ENCODE peak calls at places on chromosomes 3 and 15, in seven cellular contexts. M is fibroblast of mammary gland; F is Panc1; J is CD8-positive, alpha-beta T cell; N is heart left ventricle; P is HL-60; E is right atrium auricular region. W is an unnamed sample.

GRCh38 chr15:97745481-97746071 is 214.9 kb upstream of the ARRDC4 start:
- DNase-seq in F (no peak), N (no peak), M (peak), E (no peak), J (no peak), P (peak), W (peak)

GRCh38 chr15:42508263-42508690 is 12.8 kb downstream of the SNAP23 start:
- DNase-seq in E (peak), P (no peak), M (peak), J (no peak), N (no peak), F (no peak), W (no peak)

GRCh38 chr15:91706366-91707032 is 147.0 kb upstream of the SLCO3A1 start:
- DNase-seq in J (peak), N (peak), M (peak), F (peak), P (peak), E (peak), W (peak)

GRCh38 chr3:188956839-188957489 is 214.8 kb upstream of the TPRG1 start:
- DNase-seq in M (peak), P (peak), N (no peak), F (peak), E (no peak), J (no peak), W (peak)

GRCh38 chr3:69094467-69095205 is 9.9 kb downstream of the ARL6IP5 start:
- DNase-seq in P (peak), F (no peak), N (no peak), E (no peak), J (no peak), M (peak), W (no peak)

GRCh38 chr3:78322780-78323179 is 1282.9 kb downstream of the ROBO2 start:
- DNase-seq in E (no peak), J (no peak), F (no peak), M (no peak), N (no peak), P (no peak), W (no peak)

GRCh38 chr15:62749445-62749844 is 293.1 kb upstream of the TPM1 start:
- DNase-seq in M (no peak), P (no peak), E (no peak), F (no peak), J (no peak), N (no peak), W (no peak)

GRCh38 chr3:99365396-99365795 is 273.0 kb upstream of the COL8A1 start:
- DNase-seq in M (peak), P (no peak), F (no peak), J (no peak), N (no peak), E (no peak), W (no peak)

GRCh38 chr3:149977391-149977790 is 6.7 kb upstream of the PFN2 start:
- DNase-seq in P (no peak), E (no peak), N (no peak), F (no peak), M (no peak), J (no peak), W (no peak)

GRCh38 chr3:131840151-131840797 is 194.5 kb downstream of the CPNE4 start:
- DNase-seq in P (no peak), F (no peak), N (no peak), M (peak), E (no peak), J (no peak), W (no peak)

GRCh38 chr3:122957707-122958210 is 69.8 kb downstream of the SEMA5B start:
- DNase-seq in N (peak), P (no peak), M (peak), F (no peak), E (no peak), J (no peak), W (no peak)

GRCh38 chr15:99430881-99431401 is 134.8 kb upstream of the MEF2A start:
- DNase-seq in F (no peak), E (no peak), J (no peak), N (no peak), M (no peak), P (no peak), W (no peak)

GRCh38 chr15:99431661-99432091 is 134.1 kb upstream of the MEF2A start:
- DNase-seq in P (no peak), F (no peak), N (no peak), M (no peak), J (no peak), E (no peak), W (no peak)

GRCh38 chr15:99427210-99427609 is 138.6 kb upstream of the MEF2A start:
- DNase-seq in P (no peak), J (no peak), N (no peak), E (no peak), M (no peak), F (no peak), W (no peak)

GRCh38 chr15:99427668-99428361 is 138.0 kb upstream of the MEF2A start:
- DNase-seq in E (no peak), J (no peak), F (no peak), N (no peak), M (no peak), P (no peak), W (no peak)

GRCh38 chr15:99429681-99430081 is 136.1 kb upstream of the MEF2A start:
- DNase-seq in F (no peak), N (no peak), M (no peak), J (no peak), P (no peak), E (no peak), W (no peak)
- H3K4me3 ChIP-seq in F (no peak), N (no peak), M (no peak), J (no peak), P (no peak), E (no peak), W (no peak)

GRCh38 chr3:14602804-14603644 is 48.5 kb upstream of the CCDC174 start:
- DNase-seq in F (no peak), N (no peak), E (no peak), M (no peak), J (no peak), P (no peak), W (peak)

GRCh38 chr3:14600075-14600474 is 51.5 kb upstream of the CCDC174 start:
- DNase-seq in N (no peak), F (no peak), E (no peak), J (no peak), P (no peak), M (no peak), W (no peak)

GRCh38 chr3:14601692-14602005 is 49.9 kb upstream of the CCDC174 start:
- DNase-seq in P (no peak), M (no peak), N (no peak), F (no peak), J (no peak), E (no peak), W (no peak)

GRCh38 chr3:14600856-14601610 is 50.5 kb upstream of the CCDC174 start:
- DNase-seq in E (no peak), F (no peak), M (no peak), P (no peak), N (no peak), J (no peak), W (no peak)

DNA sequence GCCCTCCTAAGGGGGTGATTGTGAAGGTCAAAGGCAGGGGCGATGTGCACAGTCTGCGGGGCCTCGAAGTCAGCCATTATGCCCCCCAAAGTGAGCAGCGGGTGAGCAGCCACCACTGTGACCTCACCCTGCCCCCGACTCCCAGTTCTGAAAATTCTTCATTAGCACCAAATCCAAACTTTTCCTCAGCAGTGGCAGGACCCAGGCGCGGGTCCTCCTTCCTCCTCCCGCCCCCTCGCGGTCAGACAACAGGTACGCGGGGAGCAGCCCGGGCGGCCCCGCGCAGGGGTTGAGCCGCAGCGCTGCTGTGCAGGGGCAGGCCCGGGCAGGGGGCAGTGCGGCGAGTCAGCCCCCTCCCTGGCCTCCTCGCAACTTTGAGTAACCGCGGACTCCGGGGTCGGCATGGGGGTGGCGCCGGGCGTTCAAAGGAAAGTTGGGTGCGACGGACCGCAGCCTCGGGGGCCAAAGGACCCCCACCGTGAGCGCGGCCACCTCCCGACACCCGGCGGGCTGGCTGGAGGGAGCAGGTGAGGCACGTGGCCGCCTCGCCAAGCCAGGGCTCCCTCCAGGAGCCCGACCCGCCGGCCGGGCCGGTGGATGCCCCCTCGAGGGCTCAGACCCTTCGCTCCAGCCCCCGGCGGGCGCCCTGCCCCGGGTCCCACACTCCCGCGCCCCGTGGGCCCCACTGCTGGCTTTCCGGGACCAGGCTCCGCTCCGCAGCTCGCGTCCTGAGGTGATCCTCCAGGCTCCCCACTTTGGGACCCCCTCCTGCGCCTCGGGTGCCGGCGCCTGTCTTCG is 49.4 kb upstream of the CCDC174 start:
- DNase-seq in P (no peak), F (no peak), J (no peak), N (no peak), E (no peak), M (no peak), W (no peak)
- H3K4me3 ChIP-seq in P (no peak), F (peak), J (no peak), N (peak), E (peak), M (no peak), W (no peak)

DNA sequence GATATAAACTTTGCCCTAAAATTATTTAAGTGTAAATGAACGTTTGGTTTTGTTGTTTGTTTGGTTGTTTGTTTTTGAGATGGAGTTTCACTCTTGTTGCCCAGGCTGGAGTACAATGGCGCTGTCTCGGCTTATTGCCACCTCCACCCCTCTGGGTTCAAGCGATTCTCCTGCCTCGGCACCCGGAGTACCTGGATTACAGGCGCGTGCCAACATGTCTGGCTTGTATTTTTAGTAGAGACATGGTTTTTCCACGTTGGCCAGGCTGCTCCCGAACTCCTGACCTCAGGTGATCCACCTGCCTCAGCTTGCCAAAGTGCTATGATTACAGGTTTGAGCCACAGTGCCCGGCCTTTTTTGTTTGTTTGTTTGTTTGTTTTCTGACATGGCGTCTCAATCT is 87.9 kb upstream of the CHD2 start:
- DNase-seq in N (no peak), J (no peak), F (no peak), P (no peak), E (no peak), M (no peak), W (peak)
- H3K4me3 ChIP-seq in N (peak), J (no peak), F (peak), P (no peak), E (no peak), M (no peak), W (no peak)

DNA sequence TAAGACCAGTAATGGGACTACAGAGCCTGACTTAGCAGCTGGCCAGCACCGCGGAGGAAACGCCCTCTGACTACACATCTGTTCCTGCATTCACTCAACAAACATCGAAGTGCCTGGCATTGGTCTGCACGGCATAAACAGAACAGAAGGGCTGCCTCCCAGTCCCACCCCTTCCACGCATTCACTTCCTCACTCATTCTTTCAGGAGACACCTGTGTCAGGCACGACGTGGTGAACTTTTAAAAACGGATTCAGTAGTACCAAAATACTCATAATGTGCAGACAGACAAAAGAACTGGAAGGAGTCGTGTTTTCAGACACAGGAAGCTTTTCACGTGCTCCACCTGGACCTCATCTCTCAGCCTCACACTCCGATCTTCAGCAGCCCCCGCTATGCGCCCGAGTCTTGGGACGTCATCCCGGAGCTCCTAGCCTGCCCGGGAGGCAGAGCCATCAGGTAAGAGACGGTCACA is 123.3 kb downstream of the XXYLT1 start:
- DNase-seq in M (peak), J (no peak), E (no peak), P (no peak), N (peak), F (peak), W (peak)
- H3K4me3 ChIP-seq in M (no peak), J (peak), E (no peak), P (no peak), N (peak), F (peak), W (no peak)

DNA sequence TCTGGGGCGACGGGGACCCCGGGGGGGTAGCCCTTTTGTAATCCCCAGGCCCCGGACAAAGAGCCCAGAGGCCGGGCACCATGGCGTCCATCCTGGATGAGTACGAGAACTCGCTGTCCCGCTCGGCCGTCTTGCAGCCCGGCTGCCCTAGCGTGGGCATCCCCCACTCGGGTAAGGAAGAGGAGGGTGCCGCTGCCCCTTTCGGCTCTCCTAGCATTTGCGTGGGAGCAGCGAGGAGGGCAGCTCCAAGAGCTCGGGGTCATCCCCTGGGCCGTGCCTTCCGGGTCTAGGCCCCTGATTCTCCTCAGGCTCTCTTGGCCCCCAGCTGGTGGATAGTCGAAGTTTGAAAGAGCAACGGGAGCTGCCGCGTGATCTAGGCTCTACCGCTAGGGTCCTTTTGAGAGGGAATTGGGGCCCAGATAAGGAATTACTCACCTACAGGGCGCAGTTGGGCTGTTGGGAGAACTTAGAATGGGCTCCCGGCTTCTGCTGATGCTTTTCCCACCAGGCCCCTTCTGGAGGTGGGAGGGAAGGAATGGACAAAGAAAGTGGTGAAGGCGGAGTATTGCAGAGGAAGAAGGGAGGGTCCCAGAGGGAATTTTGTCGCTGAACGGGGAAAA is 549 bp downstream of the VPS18 start:
- DNase-seq in F (no peak), P (peak), N (peak), J (peak), E (peak), M (peak), W (peak)
- H3K4me3 ChIP-seq in F (peak), P (peak), N (peak), J (peak), E (peak), M (peak), W (peak)

GRCh38 chr3:139534444-139534812 is 5.1 kb downstream of the RBP1 start:
- DNase-seq in E (no peak), J (no peak), M (peak), P (no peak), F (no peak), N (no peak), W (no peak)
- H3K4me3 ChIP-seq in E (no peak), J (no peak), M (no peak), P (no peak), F (no peak), N (no peak), W (no peak)

DNA sequence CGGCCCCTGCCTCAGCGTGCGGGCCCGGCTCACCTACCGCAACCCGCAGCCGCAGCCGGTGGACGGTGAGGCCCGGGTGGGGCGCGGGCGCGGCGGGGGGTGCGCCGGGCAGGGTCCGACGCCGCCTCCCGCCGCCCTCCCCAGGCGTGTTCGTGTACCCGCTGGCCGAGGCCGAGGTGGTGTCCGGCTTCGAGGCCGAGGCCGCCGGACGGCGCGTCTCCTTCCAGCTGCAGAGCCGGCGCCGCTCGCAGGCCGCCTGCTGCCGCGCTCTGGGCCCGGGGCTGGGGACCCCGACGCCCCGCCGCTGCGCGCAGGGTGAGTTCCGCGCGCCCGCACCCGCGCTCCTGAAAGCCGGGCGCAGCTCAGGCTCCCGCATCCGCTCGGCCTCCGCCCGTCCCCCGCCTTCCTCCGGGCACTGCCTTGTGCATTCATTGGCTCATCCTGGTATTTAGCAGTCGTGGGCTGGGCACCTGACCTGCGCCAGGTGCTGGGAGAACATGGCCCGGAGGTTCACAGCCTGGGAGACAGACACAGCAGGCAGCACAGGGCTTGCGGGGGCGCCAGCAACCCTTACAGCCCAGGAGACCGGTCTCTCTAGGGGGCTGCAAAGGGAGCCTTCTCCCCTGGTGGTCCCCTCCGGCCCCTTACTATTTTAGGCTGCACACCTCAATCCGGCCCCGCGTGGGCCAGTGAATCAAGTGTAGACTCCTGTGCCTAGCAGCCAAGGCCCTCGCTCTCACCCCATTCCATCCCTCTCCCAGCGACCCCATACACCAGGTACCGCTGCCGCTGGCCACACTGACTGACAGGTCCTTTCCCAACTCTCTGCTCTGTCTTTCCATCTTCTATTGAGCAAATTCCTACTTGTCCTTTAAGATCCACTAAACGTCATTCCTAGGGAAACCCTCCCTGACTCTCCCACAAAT is 1.5 kb downstream of the VWA5B2 start:
- DNase-seq in M (no peak), P (no peak), F (no peak), J (no peak), E (no peak), N (no peak), W (peak)
- H3K4me3 ChIP-seq in M (no peak), P (no peak), F (no peak), J (peak), E (no peak), N (peak), W (no peak)

DNA sequence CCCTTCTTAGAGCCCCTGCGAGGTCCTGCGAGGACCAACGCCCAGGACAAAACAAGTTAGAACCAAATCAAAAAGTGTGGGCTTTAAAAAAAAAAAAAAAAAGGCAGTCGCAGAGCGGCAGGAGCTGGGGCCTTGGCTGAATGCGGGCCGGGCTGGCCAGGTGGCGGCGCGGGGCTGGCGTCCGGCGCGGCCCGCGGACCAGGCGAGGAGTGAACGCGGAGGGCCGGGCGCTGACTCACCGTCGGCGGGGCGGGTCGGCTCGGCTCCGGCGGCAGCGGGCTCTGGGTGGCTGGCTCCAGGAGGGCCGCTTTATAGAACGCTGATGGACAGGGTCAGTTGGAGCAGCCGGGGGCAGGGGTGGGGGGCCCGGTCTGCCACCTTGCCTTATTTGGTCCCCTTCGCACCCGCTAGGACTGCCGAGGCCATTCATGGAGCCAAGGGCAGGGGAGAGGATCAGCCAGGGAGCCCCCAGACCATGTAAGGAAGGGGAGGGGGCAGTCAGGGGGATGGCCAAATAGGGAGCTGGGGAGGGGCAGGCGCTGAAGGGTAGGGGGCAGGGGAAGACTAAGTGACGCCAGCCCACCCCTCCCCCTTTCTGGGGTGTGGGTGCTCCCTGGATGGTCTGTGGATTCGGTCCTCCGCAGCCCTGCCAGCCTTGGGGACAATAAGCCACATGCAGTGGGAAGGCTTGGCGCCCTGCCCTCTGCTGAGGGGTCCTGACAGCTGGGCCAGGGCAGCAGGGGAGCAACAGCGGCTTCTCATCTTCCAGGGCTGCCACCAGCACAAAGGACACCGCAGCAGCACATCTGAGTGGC is at the start of gene ACTC1:
- DNase-seq in F (no peak), N (peak), M (peak), P (no peak), J (no peak), E (peak), W (no peak)
- H3K4me3 ChIP-seq in F (peak), N (peak), M (no peak), P (no peak), J (no peak), E (peak), W (no peak)

W was measured in small intestine.